ENCODE peak calls at places on chromosomes 16 and 17, in five cellular contexts. J, I, M, H and V are unnamed samples.

GRCh38 chr17:15511142-15511541 is 43.7 kb upstream of the CDRT4 start:
- DNase-seq in J (no peak), M (no peak), I (no peak), H (no peak), V (no peak)

GRCh38 chr17:27958708-27959381 is 65.7 kb upstream of the LYRM9 start:
- DNase-seq in I (no peak), M (no peak), J (no peak), H (no peak), V (no peak)

GRCh38 chr17:43578699-43579569 is 32.8 kb upstream of the ETV4 start:
- DNase-seq in J (no peak), I (no peak), M (no peak), H (peak; percentile 52), V (no peak)

GRCh38 chr16:66695935-66696668 is 441 bp downstream of the CMTM4 start:
- DNase-seq in H (peak; percentile 15), M (peak; percentile 92), J (no peak), I (peak; percentile 73), V (no peak)

GRCh38 chr16:4098496-4098895 is 17.7 kb downstream of the ADCY9 start:
- DNase-seq in H (peak; percentile 48), I (no peak), J (no peak), M (no peak), V (no peak)

GRCh38 chr17:1060991-1061390 is 64.1 kb downstream of the TIMM22 start:
- DNase-seq in H (peak; percentile 94), I (no peak), M (peak; percentile 55), J (peak; percentile 53), V (peak; percentile 85)

GRCh38 chr16:10121496-10121895 is 60.7 kb downstream of the GRIN2A start:
- DNase-seq in I (no peak), M (no peak), H (peak; percentile 3), J (no peak), V (peak; percentile 32)

GRCh38 chr16:2365397-2365796 is 24.9 kb upstream of the ABCA3 start:
- DNase-seq in J (no peak), H (no peak), I (no peak), M (no peak), V (peak; percentile 16)

GRCh38 chr17:77422104-77422782 is 281.5 kb downstream of the SEC14L1 start:
- DNase-seq in M (no peak), H (no peak), J (no peak), I (peak; percentile 96), V (no peak)

GRCh38 chr16:646679-647172 is 2.4 kb upstream of the WDR90 start:
- DNase-seq in M (no peak), H (no peak), J (no peak), I (no peak), V (no peak)

GRCh38 chr17:82887255-82888164 is 47.7 kb upstream of the ZNF750 start:
- DNase-seq in I (no peak), M (peak; percentile 22), H (no peak), J (no peak), V (no peak)

GRCh38 chr16:65153365-65154105 is 31.7 kb upstream of the CDH11 start:
- DNase-seq in H (no peak), I (no peak), M (no peak), J (no peak), V (no peak)

DNA sequence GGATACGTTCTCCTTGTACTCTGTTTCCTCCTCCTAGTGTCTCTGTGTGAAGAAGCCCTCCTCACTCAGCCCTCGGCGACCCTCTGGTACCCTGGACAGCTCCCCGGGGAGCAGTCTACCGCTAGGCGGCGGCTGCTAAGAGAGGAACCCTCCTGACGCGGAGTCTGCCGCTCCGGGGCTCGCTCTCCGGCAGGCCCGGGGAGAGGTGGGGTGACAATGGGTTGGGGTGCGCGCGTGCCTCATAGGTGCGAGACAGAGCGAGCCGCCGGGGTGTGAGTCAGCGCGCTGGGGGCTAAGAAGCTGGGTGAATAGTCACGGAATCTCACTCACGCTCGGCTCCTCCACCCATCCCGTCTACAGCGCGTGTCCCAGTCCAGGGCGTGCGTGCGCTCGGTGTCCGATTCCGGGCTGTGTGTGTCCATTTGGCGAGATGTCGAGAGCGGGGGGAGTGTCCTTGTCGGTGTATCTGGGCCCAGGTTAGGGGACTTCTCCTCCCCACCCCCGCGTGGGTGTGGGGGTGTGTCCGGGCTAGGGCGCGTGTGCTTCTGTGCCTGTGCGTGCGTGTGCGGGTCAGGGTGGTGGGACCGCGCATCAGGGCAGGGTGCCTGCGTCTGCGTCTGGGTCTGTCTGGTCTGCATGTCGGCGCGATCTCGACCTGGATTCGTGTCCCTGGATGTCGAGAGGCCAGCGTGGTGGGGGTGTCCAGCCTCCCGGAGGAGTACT is 578 bp upstream of the HS3ST2 start:
- DNase-seq in I (peak; percentile 14), J (peak; percentile 27), H (peak; percentile 27), M (peak; percentile 58), V (peak; percentile 4)
- TF ChIP-seq CTCF in I (no peak), J (peak; percentile 77), H (peak; percentile 57), M (no peak), V (peak; percentile 82)

DNA sequence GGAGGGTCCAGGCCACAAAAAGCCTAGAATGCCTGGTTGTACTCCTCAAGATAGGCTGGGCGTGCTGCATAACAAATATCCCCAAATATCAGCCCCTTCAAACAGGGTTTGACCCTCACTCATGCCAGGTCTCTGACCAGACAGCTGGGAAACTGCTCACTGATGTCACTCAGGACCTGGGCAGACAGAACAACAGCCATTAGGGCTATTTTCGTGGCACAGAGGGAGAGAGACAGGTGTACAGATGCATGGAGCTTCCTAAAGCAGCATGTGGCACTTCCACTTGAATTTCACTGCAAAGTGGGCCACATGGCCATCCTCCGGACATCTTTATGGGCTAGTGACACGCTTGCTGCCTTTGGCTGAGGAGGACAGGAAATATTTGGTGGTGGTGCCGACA is 73.1 kb downstream of the SREBF1 start:
- DNase-seq in M (no peak), H (no peak), J (no peak), I (no peak), V (no peak)
- TF ChIP-seq CTCF in M (no peak), H (no peak), J (no peak), I (no peak), V (no peak)

DNA sequence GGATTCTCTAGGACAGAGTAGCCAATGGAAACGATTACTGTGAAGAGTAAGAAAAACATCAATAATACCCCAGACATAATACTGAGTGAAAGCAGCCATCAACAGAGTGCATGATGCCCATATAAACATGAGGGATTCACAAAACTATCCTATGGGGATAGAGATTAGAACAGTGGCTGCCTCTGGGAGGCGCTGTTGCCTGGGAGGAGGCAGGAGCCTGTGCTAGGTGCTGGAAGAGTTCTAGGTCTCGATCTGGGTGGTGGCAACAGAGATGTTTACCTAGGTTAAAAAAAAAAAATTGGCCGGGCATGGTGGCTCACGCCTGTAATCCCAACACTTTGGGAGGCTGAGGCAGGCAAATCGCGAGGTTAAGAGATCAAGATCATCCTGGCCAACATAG is 7.9 kb downstream of the FA2H start:
- DNase-seq in H (no peak), M (no peak), I (no peak), J (no peak), V (no peak)
- TF ChIP-seq CTCF in H (no peak), M (no peak), I (no peak), J (no peak), V (peak; percentile 11)

DNA sequence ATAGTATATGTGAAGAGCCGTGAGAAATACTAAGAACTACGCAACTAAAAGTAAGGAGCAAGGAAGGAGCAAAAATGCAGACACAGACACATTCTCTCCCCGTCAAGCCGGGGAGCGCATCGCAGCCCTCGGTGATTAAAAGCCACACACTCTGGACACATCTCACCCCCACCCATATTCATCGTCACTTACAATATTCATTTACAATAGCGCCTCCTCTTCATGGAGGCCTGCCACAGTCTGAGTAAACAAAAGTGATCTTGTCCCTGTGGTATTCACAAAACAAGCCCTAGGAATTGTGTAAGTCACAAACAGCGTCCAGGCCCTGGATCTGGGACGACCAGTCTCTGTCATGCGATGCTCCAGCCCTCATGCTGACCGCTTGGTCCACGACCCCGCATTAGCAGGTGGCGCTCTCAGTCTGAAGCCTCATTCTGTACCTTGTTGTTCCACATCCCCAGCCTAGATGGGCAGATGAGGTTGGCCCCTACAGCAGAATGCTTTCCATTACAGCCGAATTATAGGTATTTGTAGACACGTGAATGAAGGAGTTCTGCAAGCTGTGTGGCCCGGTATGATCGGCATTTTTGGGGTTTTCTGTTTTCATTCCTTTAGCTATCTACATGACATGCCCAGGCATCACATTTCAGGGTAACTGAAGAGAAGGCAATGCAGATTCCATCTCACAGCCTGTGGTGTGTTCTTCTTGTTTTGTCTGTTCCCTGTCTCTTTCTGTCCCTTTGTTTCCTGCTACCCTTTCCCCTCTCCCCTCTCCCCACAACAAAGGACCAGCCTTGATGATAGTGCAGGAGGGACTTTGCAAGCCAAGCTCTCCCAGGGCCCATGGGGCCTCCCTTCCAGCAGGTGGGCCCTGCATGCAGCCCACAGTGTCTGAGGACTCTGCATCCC is 207.1 kb downstream of the RPTOR start:
- DNase-seq in M (no peak), H (no peak), J (no peak), I (no peak), V (no peak)
- TF ChIP-seq CTCF in M (no peak), H (no peak), J (no peak), I (no peak), V (no peak)

DNA sequence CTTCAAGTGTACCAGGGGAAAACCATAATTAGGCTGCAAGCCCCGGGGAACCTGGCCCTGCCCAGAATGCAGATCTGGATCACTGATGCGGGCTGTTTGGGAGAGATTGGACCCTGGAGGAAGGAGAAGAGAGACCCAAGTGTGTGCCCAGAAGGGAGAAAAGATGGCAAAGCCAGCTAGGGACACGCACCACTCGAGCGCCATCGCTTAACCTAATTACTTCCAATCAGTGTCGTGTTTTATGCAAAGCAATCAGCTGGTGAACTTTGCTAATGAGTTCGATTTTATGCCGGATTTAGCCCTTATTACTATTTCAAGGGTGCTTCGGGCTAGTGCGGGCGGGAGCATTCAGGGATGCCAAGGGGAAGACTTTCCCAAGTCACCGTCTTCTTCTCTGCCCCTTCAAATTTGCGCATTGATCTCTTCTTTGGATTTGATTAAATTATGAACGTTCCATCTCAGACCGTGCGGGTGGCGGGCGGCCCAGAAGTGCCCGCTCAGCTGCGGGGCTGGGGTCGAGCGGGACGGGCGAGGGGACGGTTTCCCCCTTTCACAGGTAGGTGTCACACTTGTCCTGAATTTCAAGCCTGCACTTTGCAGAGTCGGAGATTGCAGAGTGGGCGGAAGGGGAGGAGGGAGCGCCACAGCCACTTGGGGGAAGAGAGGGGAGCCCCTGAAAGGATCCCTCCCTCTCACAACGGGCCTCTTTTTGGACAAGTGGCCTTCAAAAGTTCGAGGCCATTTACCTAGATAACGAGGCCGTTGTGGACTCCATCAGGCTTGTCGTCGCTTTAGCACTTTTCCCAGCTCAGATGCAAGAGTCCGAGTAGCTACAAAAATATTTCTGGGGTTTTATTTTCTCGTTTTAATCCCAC is 4.1 kb downstream of the IRX5 start:
- DNase-seq in M (no peak), H (no peak), I (no peak), J (no peak), V (no peak)
- TF ChIP-seq CTCF in M (no peak), H (no peak), I (no peak), J (no peak), V (no peak)